ENCODE peak calls at places on chromosomes 7 and 10, in seven cellular contexts. B is H1, Y is GM12878, R is NT2/D1, D is SK-N-SH, Z is HCT116, Q is K562. L is an unnamed sample.
A peak's percentile ranks its signal among the peaks of the same experiment; 100 is the strongest.

GRCh38 chr7:15753834-15754600 is 67.5 kb upstream of the MEOX2 start:
- DNase-seq in Q (no peak), D (no peak), Z (no peak), R (no peak), Y (no peak), B (no peak), L (no peak)

GRCh38 chr10:35409094-35409582 is 72.8 kb downstream of the CCNY start:
- DNase-seq in D (peak; percentile 58), B (no peak), Y (peak; percentile 38), Q (no peak), Z (no peak), R (no peak), L (no peak)

GRCh38 chr7:47937065-47937687 is 11.1 kb downstream of the PKD1L1 start:
- DNase-seq in B (no peak), Z (no peak), R (no peak), Y (peak; percentile 91), D (no peak), Q (no peak), L (no peak)

GRCh38 chr7:146486519-146486918 is 369.9 kb downstream of the CNTNAP2 start:
- DNase-seq in Y (no peak), R (no peak), B (no peak), Q (no peak), Z (no peak), D (peak; percentile 70), L (no peak)

GRCh38 chr7:151073990-151074389 is 6.6 kb downstream of the FASTK start:
- DNase-seq in B (no peak), Y (no peak), R (no peak), D (no peak), Z (no peak), Q (no peak), L (no peak)

GRCh38 chr7:45661302-45661995 is 87.3 kb downstream of the ADCY1 start:
- DNase-seq in D (no peak), Y (no peak), Z (no peak), Q (no peak), B (peak; percentile 23), R (no peak), L (no peak)

GRCh38 chr10:49055231-49055850 is 60.0 kb downstream of the VSTM4 start:
- DNase-seq in Z (no peak), Y (no peak), B (no peak), R (no peak), D (peak; percentile 43), Q (no peak), L (no peak)

GRCh38 chr7:128270799-128271411 is 29.8 kb downstream of the LEP start:
- DNase-seq in Y (no peak), Z (no peak), R (no peak), D (no peak), B (peak; percentile 67), Q (no peak), L (no peak)

GRCh38 chr10:3210251-3210650 is 37.7 kb upstream of the PITRM1 start:
- DNase-seq in D (no peak), Q (no peak), Z (no peak), B (no peak), R (no peak), Y (no peak), L (no peak)

GRCh38 chr7:103011650-103012049 is 62.9 kb downstream of the FBXL13 start:
- DNase-seq in Q (no peak), Y (no peak), Z (no peak), R (no peak), B (no peak), D (no peak), L (no peak)

GRCh38 chr10:73717564-73717963 is 19.7 kb upstream of the AGAP5 start:
- DNase-seq in D (no peak), Y (peak; percentile 42), Z (no peak), Q (no peak), B (no peak), R (no peak), L (no peak)

GRCh38 chr7:66188645-66189044 is 16.5 kb upstream of the TPST1 start:
- DNase-seq in Y (no peak), B (no peak), D (no peak), Z (no peak), R (no peak), Q (no peak), L (no peak)

GRCh38 chr7:24817339-24817738 is 60.1 kb upstream of the GSDME start:
- DNase-seq in Z (no peak), B (no peak), R (no peak), D (no peak), Y (no peak), Q (no peak), L (no peak)

GRCh38 chr7:24816868-24817267 is 59.6 kb upstream of the GSDME start:
- DNase-seq in R (no peak), Z (no peak), B (no peak), Y (no peak), Q (no peak), D (no peak), L (no peak)

DNA sequence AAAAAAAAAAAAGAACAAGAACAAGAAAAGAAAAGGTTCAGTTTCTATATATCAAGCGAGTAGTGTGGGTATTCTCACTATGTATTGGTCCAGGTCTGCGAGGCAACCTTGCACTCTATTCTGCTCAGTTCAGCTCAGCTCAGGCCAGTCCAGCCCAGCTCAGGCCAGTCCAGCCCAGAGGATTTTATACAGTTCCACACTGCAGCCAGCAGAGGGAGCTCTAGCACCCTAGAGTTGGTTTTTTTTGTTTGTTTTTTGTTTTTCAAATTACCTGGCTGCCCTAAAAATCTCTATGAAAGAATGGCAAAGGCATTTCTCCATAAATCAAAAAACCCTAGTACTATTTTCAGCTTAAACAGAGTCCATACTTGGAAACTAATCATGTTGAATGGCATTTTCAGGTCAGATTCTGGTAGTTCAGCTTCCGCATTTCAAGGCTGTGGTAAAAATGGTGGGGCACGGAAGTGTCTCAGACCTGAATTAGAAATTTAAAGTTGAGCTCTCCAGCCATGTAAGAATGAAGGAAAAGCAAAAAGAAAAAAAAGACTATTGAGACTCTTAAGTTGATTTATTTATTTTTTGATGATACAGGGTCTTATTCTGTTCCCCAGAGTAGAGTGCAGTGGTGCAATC is 55.2 kb upstream of the GSDME start:
- DNase-seq in R (peak; percentile 35), Q (peak; percentile 73), Y (no peak), D (peak; percentile 67), B (peak; percentile 72), Z (no peak), L (peak; percentile 46)
- TF ChIP-seq YY1 in R (no peak), Q (no peak), Y (peak; percentile 27), D (no peak), B (no peak), Z (no peak), L (no peak)

GRCh38 chr7:14376711-14377110 is 387.2 kb upstream of the ETV1 start:
- DNase-seq in B (no peak), Q (no peak), Z (no peak), Y (no peak), D (no peak), R (no peak), L (no peak)

GRCh38 chr7:14375998-14376397 is 386.5 kb upstream of the ETV1 start:
- DNase-seq in Y (no peak), R (no peak), Q (no peak), B (no peak), Z (no peak), D (no peak), L (no peak)

GRCh38 chr7:14374336-14374735 is 384.9 kb upstream of the ETV1 start:
- DNase-seq in B (no peak), R (no peak), D (no peak), Z (no peak), Q (no peak), Y (no peak), L (no peak)

GRCh38 chr7:14380881-14381280 is 391.4 kb upstream of the ETV1 start:
- DNase-seq in Z (no peak), Y (no peak), R (no peak), Q (no peak), B (no peak), D (no peak), L (no peak)

DNA sequence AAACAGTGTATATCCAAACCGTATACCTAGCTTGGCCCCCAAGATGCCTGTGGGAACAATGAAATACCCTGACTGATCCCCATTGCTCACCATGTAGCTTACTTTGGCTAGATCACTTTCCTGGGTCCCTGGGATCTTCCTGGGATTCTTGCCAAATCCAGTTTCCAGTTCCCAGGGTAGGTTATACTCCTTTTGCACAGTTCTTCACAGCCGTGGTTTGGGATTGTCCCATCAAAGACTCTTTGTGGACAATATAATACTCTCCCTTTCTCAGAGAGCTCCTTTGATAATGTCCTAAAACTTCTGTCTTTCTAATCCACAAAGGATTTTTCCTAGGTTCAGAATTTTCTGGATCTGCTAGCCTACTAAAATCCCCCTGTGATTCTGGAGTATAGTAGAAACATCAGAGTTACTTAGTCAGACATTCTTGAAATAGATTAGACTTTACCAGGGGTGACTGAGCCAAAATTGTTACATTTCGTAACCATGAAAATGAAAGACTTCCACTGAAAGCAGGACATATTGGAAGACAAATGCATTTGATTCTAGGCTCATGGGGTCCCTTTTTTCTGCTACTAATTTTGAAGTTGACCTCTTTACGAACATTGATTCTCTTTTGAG is 388.3 kb upstream of the ETV1 start:
- DNase-seq in R (no peak), D (no peak), Q (no peak), Y (no peak), B (no peak), Z (no peak), L (no peak)
- TF ChIP-seq YY1 in R (no peak), D (no peak), Q (no peak), Y (no peak), B (no peak), Z (no peak), L (no peak)

GRCh38 chr10:78745445-78745844 is 323.3 kb upstream of the ZMIZ1 start:
- DNase-seq in D (peak; percentile 84), Z (no peak), R (no peak), Y (no peak), Q (no peak), B (no peak), L (peak; percentile 75)

GRCh38 chr10:78746178-78746763 is 322.5 kb upstream of the ZMIZ1 start:
- DNase-seq in D (no peak), Q (no peak), R (no peak), Y (no peak), B (no peak), Z (no peak), L (no peak)

GRCh38 chr10:78749898-78750297 is 318.9 kb upstream of the ZMIZ1 start:
- DNase-seq in Y (no peak), Q (no peak), D (no peak), B (no peak), R (no peak), Z (no peak), L (no peak)

GRCh38 chr10:78749200-78749599 is 319.6 kb upstream of the ZMIZ1 start:
- DNase-seq in Q (no peak), B (no peak), Y (no peak), D (no peak), Z (no peak), R (no peak), L (no peak)

DNA sequence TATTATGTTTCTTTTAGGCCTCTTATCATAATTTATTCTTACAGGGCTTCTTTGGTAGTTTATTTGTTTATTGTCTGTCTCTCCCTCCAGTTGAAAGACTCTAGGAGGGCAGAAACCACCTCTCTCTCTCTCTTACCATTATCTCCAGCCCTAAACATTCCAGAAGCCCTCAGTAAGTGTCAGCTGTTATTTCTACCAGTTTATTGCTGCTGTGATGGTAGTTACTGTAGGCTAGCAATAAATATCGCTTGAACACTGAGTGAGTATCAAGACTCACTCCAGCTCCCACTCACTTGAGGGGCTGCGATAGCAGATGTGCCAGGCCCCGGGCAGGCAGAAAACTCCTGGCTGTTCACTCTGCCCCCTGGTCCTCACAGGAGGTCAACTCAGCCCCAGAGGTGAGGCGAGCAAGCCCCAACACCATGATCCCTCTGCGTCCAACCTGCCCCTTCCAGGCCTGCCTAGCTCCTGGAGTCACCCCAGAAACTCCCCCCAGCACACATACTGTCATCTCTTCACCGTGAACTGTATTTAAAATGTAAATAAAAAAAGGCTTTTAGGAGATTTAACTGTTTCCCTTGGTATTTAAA is 321.3 kb upstream of the ZMIZ1 start:
- DNase-seq in R (no peak), Z (no peak), Y (no peak), Q (no peak), D (no peak), B (no peak), L (no peak)
- TF ChIP-seq YY1 in R (no peak), Z (no peak), Y (no peak), Q (no peak), D (no peak), B (no peak), L (no peak)

GRCh38 chr10:132774905-132775863 is 10.8 kb downstream of the NKX6-2 start:
- DNase-seq in R (no peak), Z (peak; percentile 6), Q (no peak), B (no peak), Y (no peak), D (no peak), L (no peak)
- TF ChIP-seq YY1 in R (no peak), Z (no peak), Q (no peak), B (no peak), Y (no peak), D (no peak), L (no peak)

L was measured in HepG2.